ENCODE peak calls at places on chromosomes 7 and 10, in nine cellular contexts. One of them, this sample, is unnamed.

GRCh38 chr7:23016345-23017253 is 2.7 kb upstream of the HYCC1 start:
- DNase-seq in H7: no peak
- DNase-seq in NCI-H1105 treated with DMSO at 0.1 percent for 48 hours: no peak
- DNase-seq in BJ: no peak
- DNase-seq in mammary epithelial cell: no peak
- DNase-seq in DMS153: no peak
- DNase-seq in cardiac septum: no peak
- DNase-seq in NB4: no peak
- DNase-seq in PC-3: no peak
- DNase-seq in this sample: no peak

GRCh38 chr7:7399707-7400106 is 136.0 kb downstream of the COL28A1 start:
- DNase-seq in BJ: no peak
- DNase-seq in NB4: no peak
- DNase-seq in mammary epithelial cell: no peak
- DNase-seq in NCI-H1105 treated with DMSO at 0.1 percent for 48 hours: no peak
- DNase-seq in DMS153: no peak
- DNase-seq in PC-3: no peak
- DNase-seq in H7: no peak
- DNase-seq in cardiac septum: no peak
- DNase-seq in this sample: no peak

GRCh38 chr10:131972474-131973071 is 9.2 kb downstream of the BNIP3 start:
- DNase-seq in NB4: peak; percentile 57
- DNase-seq in PC-3: no peak
- DNase-seq in cardiac septum: peak; percentile 90
- DNase-seq in H7: no peak
- DNase-seq in DMS153: peak; percentile 34
- DNase-seq in mammary epithelial cell: no peak
- DNase-seq in BJ: no peak
- DNase-seq in NCI-H1105 treated with DMSO at 0.1 percent for 48 hours: no peak
- DNase-seq in this sample: peak; percentile 83

GRCh38 chr7:86745019-86745745 is 101.5 kb downstream of the GRM3 start:
- DNase-seq in H7: no peak
- DNase-seq in NCI-H1105 treated with DMSO at 0.1 percent for 48 hours: peak; percentile 8
- DNase-seq in cardiac septum: no peak
- DNase-seq in BJ: no peak
- DNase-seq in DMS153: no peak
- DNase-seq in mammary epithelial cell: no peak
- DNase-seq in PC-3: no peak
- DNase-seq in NB4: no peak
- DNase-seq in this sample: no peak

GRCh38 chr10:114720685-114721278 is 62.7 kb upstream of the ABLIM1 start:
- DNase-seq in BJ: no peak
- DNase-seq in PC-3: no peak
- DNase-seq in H7: no peak
- DNase-seq in NCI-H1105 treated with DMSO at 0.1 percent for 48 hours: no peak
- DNase-seq in cardiac septum: no peak
- DNase-seq in DMS153: no peak
- DNase-seq in NB4: no peak
- DNase-seq in mammary epithelial cell: no peak
- DNase-seq in this sample: no peak

GRCh38 chr7:16078076-16078952 is 343.0 kb downstream of the CRPPA start:
- DNase-seq in BJ: no peak
- DNase-seq in NCI-H1105 treated with DMSO at 0.1 percent for 48 hours: peak; percentile 62
- DNase-seq in NB4: peak; percentile 68
- DNase-seq in PC-3: peak; percentile 76
- DNase-seq in DMS153: peak; percentile 77
- DNase-seq in H7: peak; percentile 11
- DNase-seq in cardiac septum: no peak
- DNase-seq in mammary epithelial cell: peak; percentile 56
- DNase-seq in this sample: peak; percentile 93

GRCh38 chr7:70016044-70016770 is 417.9 kb downstream of the AUTS2 start:
- DNase-seq in DMS153: no peak
- DNase-seq in BJ: no peak
- DNase-seq in mammary epithelial cell: no peak
- DNase-seq in H7: no peak
- DNase-seq in NB4: peak; percentile 22
- DNase-seq in cardiac septum: no peak
- DNase-seq in PC-3: no peak
- DNase-seq in NCI-H1105 treated with DMSO at 0.1 percent for 48 hours: no peak
- DNase-seq in this sample: peak; percentile 21

GRCh38 chr7:96052860-96053452 is 268.9 kb downstream of the SLC25A13 start:
- DNase-seq in NB4: no peak
- DNase-seq in cardiac septum: no peak
- DNase-seq in H7: no peak
- DNase-seq in NCI-H1105 treated with DMSO at 0.1 percent for 48 hours: peak; percentile 93
- DNase-seq in PC-3: no peak
- DNase-seq in DMS153: peak; percentile 83
- DNase-seq in BJ: no peak
- DNase-seq in mammary epithelial cell: no peak
- DNase-seq in this sample: peak; percentile 22

GRCh38 chr7:157389951-157390730 is 53.3 kb downstream of the DNAJB6 start:
- DNase-seq in NB4: peak; percentile 99
- DNase-seq in PC-3: no peak
- DNase-seq in NCI-H1105 treated with DMSO at 0.1 percent for 48 hours: no peak
- DNase-seq in mammary epithelial cell: no peak
- DNase-seq in H7: no peak
- DNase-seq in BJ: no peak
- DNase-seq in cardiac septum: peak; percentile 80
- DNase-seq in DMS153: no peak
- DNase-seq in this sample: no peak

GRCh38 chr10:66748217-66748616 is 177.6 kb upstream of the LRRTM3 start:
- DNase-seq in cardiac septum: no peak
- DNase-seq in DMS153: no peak
- DNase-seq in H7: no peak
- DNase-seq in NB4: no peak
- DNase-seq in NCI-H1105 treated with DMSO at 0.1 percent for 48 hours: no peak
- DNase-seq in BJ: no peak
- DNase-seq in PC-3: peak; percentile 52
- DNase-seq in mammary epithelial cell: peak; percentile 2
- DNase-seq in this sample: no peak

GRCh38 chr7:90621130-90621891 is 25.2 kb downstream of the CDK14 start:
- DNase-seq in BJ: no peak
- DNase-seq in NCI-H1105 treated with DMSO at 0.1 percent for 48 hours: no peak
- DNase-seq in NB4: peak; percentile 25
- DNase-seq in mammary epithelial cell: no peak
- DNase-seq in cardiac septum: no peak
- DNase-seq in PC-3: peak; percentile 17
- DNase-seq in DMS153: no peak
- DNase-seq in H7: no peak
- DNase-seq in this sample: no peak

GRCh38 chr10:8072211-8072610 is 17.7 kb downstream of the GATA3 start:
- DNase-seq in H7: peak; percentile 28
- DNase-seq in DMS153: no peak
- DNase-seq in NB4: no peak
- DNase-seq in BJ: no peak
- DNase-seq in cardiac septum: no peak
- DNase-seq in mammary epithelial cell: no peak
- DNase-seq in NCI-H1105 treated with DMSO at 0.1 percent for 48 hours: no peak
- DNase-seq in PC-3: no peak
- DNase-seq in this sample: no peak